ENCODE peak calls at places on chromosomes 6 and 20, in eight cellular contexts. M is HepG2, C is OCI-LY7, Q is cardiac fibroblast, F is heart right ventricle, E is fibroblast of the aortic adventitia, O is AG10803, B is testis. G is an unnamed sample.

GRCh38 chr6:98041072-98041471 is 758.1 kb upstream of the MMS22L start:
- DNase-seq in M (no peak), C (no peak), Q (no peak), F (no peak), E (no peak), O (no peak), B (no peak), G (peak)

GRCh38 chr20:24840121-24840713 is 108.9 kb upstream of the CST7 start:
- DNase-seq in M (no peak), C (no peak), Q (no peak), F (no peak), E (no peak), O (peak), B (no peak), G (no peak)

GRCh38 chr6:83019741-83020140 is 45.9 kb downstream of the UBE3D start:
- DNase-seq in M (no peak), C (no peak), Q (no peak), F (no peak), E (no peak), O (no peak), B (no peak), G (no peak)

GRCh38 chr6:64062960-64063683 is 427.5 kb downstream of the PHF3 start:
- DNase-seq in M (no peak), C (no peak), Q (no peak), F (no peak), E (no peak), O (no peak), B (no peak), G (peak)

GRCh38 chr6:3887150-3887700 is 38.1 kb downstream of the FAM50B start:
- DNase-seq in M (peak), C (no peak), Q (peak), F (peak), E (peak), O (peak), B (peak), G (peak)

GRCh38 chr6:147699637-147700036 is 191.1 kb downstream of the SAMD5 start:
- DNase-seq in M (no peak), C (no peak), Q (peak), F (no peak), E (peak), O (peak), B (no peak), G (peak)

GRCh38 chr20:57432874-57433491 is 41.8 kb downstream of the RBM38 start:
- DNase-seq in M (no peak), C (peak), Q (peak), F (peak), E (peak), O (peak), B (no peak), G (peak)

GRCh38 chr6:74128536-74128935 is 432.5 kb downstream of the CD109 start:
- DNase-seq in M (no peak), C (no peak), Q (no peak), F (no peak), E (no peak), O (peak), B (no peak), G (no peak)

GRCh38 chr20:45311589-45312211 is 3.6 kb upstream of the MATN4 start:
- DNase-seq in M (peak), C (peak), Q (peak), F (no peak), E (peak), O (peak), B (peak), G (peak)

GRCh38 chr20:18032977-18033892 is 24.5 kb downstream of the OVOL2 start:
- DNase-seq in M (peak), C (no peak), Q (no peak), F (no peak), E (no peak), O (no peak), B (no peak), G (no peak)

GRCh38 chr20:47319517-47320252 is 36.8 kb downstream of the ZMYND8 start:
- DNase-seq in M (no peak), C (no peak), Q (peak), F (peak), E (peak), O (peak), B (no peak), G (peak)

GRCh38 chr6:89411269-89412070 is 603 bp downstream of the RRAGD start:
- DNase-seq in M (no peak), C (peak), Q (no peak), F (peak), E (no peak), O (no peak), B (peak), G (no peak)

GRCh38 chr6:29112135-29112534 is 4.3 kb downstream of the OR2J3 start:
- DNase-seq in M (peak), C (peak), Q (no peak), F (no peak), E (no peak), O (no peak), B (no peak), G (no peak)

GRCh38 chr6:168789699-168790098 is 348.7 kb downstream of the SMOC2 start:
- DNase-seq in M (no peak), C (no peak), Q (no peak), F (no peak), E (no peak), O (no peak), B (no peak), G (no peak)

GRCh38 chr6:44699082-44699481 is 311.6 kb downstream of the CDC5L start:
- DNase-seq in M (no peak), C (no peak), Q (peak), F (no peak), E (peak), O (peak), B (no peak), G (no peak)

GRCh38 chr6:132780770-132781371 is 17.6 kb downstream of the SLC18B1 start:
- DNase-seq in M (peak), C (peak), Q (peak), F (no peak), E (peak), O (peak), B (no peak), G (peak)

GRCh38 chr20:18138639-18139583 is 1.2 kb downstream of the KAT14 start:
- DNase-seq in M (peak), C (peak), Q (no peak), F (no peak), E (no peak), O (no peak), B (no peak), G (no peak)

GRCh38 chr20:50794846-50795634 is at the start of gene BCAS4:
- DNase-seq in M (peak), C (peak), Q (peak), F (peak), E (peak), O (peak), B (peak), G (peak)

GRCh38 chr20:8432435-8433148 is 300.5 kb downstream of the PLCB1 start:
- DNase-seq in M (no peak), C (no peak), Q (no peak), F (peak), E (no peak), O (no peak), B (peak), G (no peak)

GRCh38 chr6:53302678-53303360 is 45.9 kb downstream of the ELOVL5 start:
- DNase-seq in M (peak), C (no peak), Q (peak), F (no peak), E (peak), O (peak), B (no peak), G (peak)

GRCh38 chr6:81752969-81753708 is 658 bp upstream of the TENT5A start:
- DNase-seq in M (peak), C (no peak), Q (peak), F (peak), E (peak), O (peak), B (peak), G (peak)

GRCh38 chr20:59825944-59826759 is 107.3 kb downstream of the SYCP2 start:
- DNase-seq in M (no peak), C (no peak), Q (no peak), F (no peak), E (no peak), O (no peak), B (peak), G (no peak)

GRCh38 chr6:134291156-134291555 is 26.8 kb downstream of the SGK1 start:
- DNase-seq in M (no peak), C (no peak), Q (no peak), F (no peak), E (no peak), O (no peak), B (no peak), G (no peak)

GRCh38 chr6:135600086-135600702 is 102.7 kb upstream of the AHI1 start:
- DNase-seq in M (no peak), C (no peak), Q (no peak), F (no peak), E (no peak), O (no peak), B (no peak), G (no peak)

GRCh38 chr20:15836634-15837033 is 736.6 kb downstream of the KIF16B start:
- DNase-seq in M (no peak), C (no peak), Q (no peak), F (no peak), E (no peak), O (peak), B (no peak), G (no peak)

GRCh38 chr20:5316188-5317158 is at the start of gene PROKR2:
- DNase-seq in M (no peak), C (no peak), Q (no peak), F (no peak), E (no peak), O (no peak), B (peak), G (no peak)

GRCh38 chr20:326645-327031 is 1.3 kb downstream of the SOX12 start:
- DNase-seq in M (no peak), C (peak), Q (peak), F (no peak), E (no peak), O (peak), B (no peak), G (no peak)

GRCh38 chr20:47360489-47361267 is 4.2 kb upstream of the ZMYND8 start:
- DNase-seq in M (peak), C (no peak), Q (peak), F (peak), E (peak), O (peak), B (peak), G (peak)

GRCh38 chr6:35919827-35920751 is 809 bp downstream of the SRPK1 start:
- DNase-seq in M (peak), C (peak), Q (peak), F (no peak), E (peak), O (peak), B (peak), G (peak)

GRCh38 chr6:21946298-21946783 is 350.5 kb downstream of the PRL start:
- DNase-seq in M (no peak), C (no peak), Q (peak), F (no peak), E (peak), O (peak), B (no peak), G (peak)

GRCh38 chr6:106885659-106886058 is 88.9 kb downstream of the CD24 start:
- DNase-seq in M (no peak), C (no peak), Q (no peak), F (no peak), E (no peak), O (no peak), B (no peak), G (no peak)

GRCh38 chr20:25345721-25346120 is 44.9 kb downstream of the ABHD12 start:
- DNase-seq in M (no peak), C (no peak), Q (no peak), F (no peak), E (no peak), O (no peak), B (no peak), G (no peak)

GRCh38 chr20:21510414-21510971 is 3.4 kb downstream of the NKX2-2 start:
- DNase-seq in M (no peak), C (no peak), Q (no peak), F (no peak), E (no peak), O (peak), B (no peak), G (no peak)

GRCh38 chr6:144460224-144461095 is 175.3 kb downstream of the UTRN start:
- DNase-seq in M (peak), C (peak), Q (no peak), F (no peak), E (no peak), O (no peak), B (no peak), G (no peak)

GRCh38 chr6:85464722-85465150 is 14.9 kb downstream of the NT5E start:
- DNase-seq in M (no peak), C (no peak), Q (peak), F (no peak), E (peak), O (peak), B (no peak), G (peak)

GRCh38 chr6:35238843-35239289 is 20.7 kb upstream of the ZNF76 start:
- DNase-seq in M (no peak), C (no peak), Q (peak), F (peak), E (peak), O (no peak), B (no peak), G (no peak)

GRCh38 chr6:28353981-28354676 is 4.4 kb downstream of the ZKSCAN3 start:
- DNase-seq in M (no peak), C (peak), Q (peak), F (peak), E (peak), O (peak), B (no peak), G (no peak)

DNA sequence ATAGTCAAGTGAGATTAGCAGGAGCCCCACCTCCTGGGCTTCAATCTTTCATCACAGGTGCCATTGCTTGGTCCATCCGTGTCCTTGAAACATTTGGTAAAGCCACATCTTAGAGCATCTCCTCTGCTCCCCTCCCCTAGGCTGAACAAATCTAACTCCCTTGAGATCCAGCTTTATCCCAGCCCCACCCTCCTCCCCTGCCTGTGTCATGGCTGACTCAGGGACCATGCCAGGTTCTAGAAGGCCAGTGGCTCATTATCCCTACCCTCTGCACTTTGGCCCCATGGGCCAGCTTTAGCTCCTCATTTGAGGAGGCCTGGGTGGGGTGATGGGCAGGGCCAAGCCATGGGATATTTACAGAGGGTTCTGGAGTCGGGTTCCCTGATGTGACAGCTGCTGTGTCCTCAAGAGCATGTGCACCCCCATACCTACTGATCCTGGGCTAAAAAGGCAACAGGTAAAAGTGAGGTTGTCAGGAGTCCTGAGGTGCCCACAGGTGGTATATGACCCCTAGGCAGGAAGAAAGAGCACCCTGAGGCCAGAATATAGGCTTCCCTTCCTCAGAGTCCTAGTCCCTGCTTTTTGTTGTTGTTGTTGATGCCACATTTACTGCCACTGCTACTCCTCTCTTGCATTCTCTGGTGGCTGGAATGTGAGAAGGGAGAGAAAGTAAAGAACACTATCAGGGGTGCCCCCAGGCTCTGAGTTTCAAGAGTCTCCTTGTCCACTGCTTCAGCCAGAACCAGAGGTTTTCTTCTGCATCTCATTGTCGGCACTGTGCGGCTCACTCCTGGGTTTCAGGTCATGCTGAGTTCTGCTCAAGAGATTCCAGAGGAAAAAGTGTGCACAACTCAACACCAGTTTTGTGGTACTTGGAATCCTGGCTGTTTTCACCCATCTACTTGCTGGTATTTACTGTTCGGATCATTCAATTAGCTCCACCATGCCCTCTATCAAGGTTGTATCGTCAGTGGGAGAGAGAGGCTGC is 228.4 kb downstream of the LRFN2 start:
- DNase-seq in M (no peak), C (no peak), Q (no peak), F (no peak), E (no peak), O (no peak), B (no peak), G (no peak)
- TF ChIP-seq CTCF in M (no peak), C (no peak), Q (no peak), F (no peak), E (no peak), O (no peak), B (no peak), G (no peak)

GRCh38 chr6:410555-411395 is 19.2 kb downstream of the IRF4 start:
- DNase-seq in M (no peak), C (no peak), Q (no peak), F (no peak), E (no peak), O (no peak), B (no peak), G (no peak)

GRCh38 chr6:408148-408547 is 16.6 kb downstream of the IRF4 start:
- DNase-seq in M (no peak), C (no peak), Q (no peak), F (no peak), E (no peak), O (no peak), B (no peak), G (no peak)

GRCh38 chr6:409370-409972 is 17.9 kb downstream of the IRF4 start:
- DNase-seq in M (no peak), C (no peak), Q (no peak), F (no peak), E (no peak), O (no peak), B (no peak), G (no peak)

GRCh38 chr6:411402-412145 is 20.0 kb downstream of the IRF4 start:
- DNase-seq in M (no peak), C (no peak), Q (no peak), F (no peak), E (no peak), O (no peak), B (no peak), G (no peak)

GRCh38 chr6:408599-409102 is 17.1 kb downstream of the IRF4 start:
- DNase-seq in M (peak), C (peak), Q (peak), F (peak), E (peak), O (peak), B (no peak), G (peak)
- H3K4me3 ChIP-seq in M (no peak), C (no peak), Q (no peak), F (no peak), E (no peak), O (no peak), B (no peak), G (no peak)

DNA sequence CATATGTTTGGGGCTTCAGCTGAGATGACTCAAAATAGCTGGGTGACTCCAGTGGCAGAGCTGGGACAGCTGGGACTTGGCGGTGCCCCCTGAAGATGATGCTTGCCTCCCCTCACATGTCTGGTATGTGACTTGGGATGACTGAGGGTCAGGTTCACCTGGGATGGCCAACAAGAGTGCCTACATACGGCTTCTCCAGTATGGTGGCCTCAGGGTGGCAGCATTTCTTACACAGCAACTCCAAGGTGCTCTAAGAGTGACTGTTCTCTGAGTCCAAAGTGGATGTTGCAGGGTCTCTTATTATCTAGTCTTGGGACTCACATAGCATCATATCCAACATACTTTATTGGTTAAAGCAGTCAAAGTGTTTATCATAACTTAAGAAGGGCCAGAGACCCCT is 87.8 kb upstream of the CENPW start:
- DNase-seq in M (no peak), C (no peak), Q (no peak), F (no peak), E (no peak), O (no peak), B (no peak), G (no peak)
- TF ChIP-seq CTCF in M (peak), C (peak), Q (no peak), F (no peak), E (no peak), O (no peak), B (no peak), G (no peak)

GRCh38 chr6:105398859-105399258 is 4.0 kb downstream of the PREP start:
- DNase-seq in M (no peak), C (no peak), Q (no peak), F (no peak), E (no peak), O (no peak), B (no peak), G (no peak)

GRCh38 chr6:105402090-105402980 is 547 bp downstream of the PREP start:
- DNase-seq in M (peak), C (peak), Q (peak), F (peak), E (peak), O (peak), B (peak), G (peak)

GRCh38 chr6:105400501-105400900 is 2.4 kb downstream of the PREP start:
- DNase-seq in M (no peak), C (no peak), Q (no peak), F (no peak), E (peak), O (no peak), B (no peak), G (peak)

GRCh38 chr6:105402981-105403935 is at the start of gene PREP:
- DNase-seq in M (peak), C (peak), Q (peak), F (peak), E (peak), O (peak), B (peak), G (peak)

GRCh38 chr6:105401247-105402089 is 1.4 kb downstream of the PREP start:
- DNase-seq in M (no peak), C (no peak), Q (no peak), F (no peak), E (no peak), O (peak), B (no peak), G (peak)
- H3K4me3 ChIP-seq in M (peak), C (peak), Q (peak), F (peak), E (peak), O (peak), B (peak), G (peak)

GRCh38 chr6:56361812-56362211 is 114.4 kb upstream of the COL21A1 start:
- DNase-seq in M (no peak), C (no peak), Q (peak), F (peak), E (peak), O (no peak), B (no peak), G (peak)
- TF ChIP-seq CTCF in M (no peak), C (no peak), Q (no peak), F (no peak), E (no peak), O (no peak), B (no peak), G (no peak)

GRCh38 chr20:31711416-31712111 is 11.1 kb downstream of the BCL2L1 start:
- DNase-seq in M (peak), C (no peak), Q (no peak), F (no peak), E (no peak), O (no peak), B (no peak), G (no peak)

GRCh38 chr20:31715766-31716165 is 6.9 kb downstream of the BCL2L1 start:
- DNase-seq in M (no peak), C (no peak), Q (no peak), F (no peak), E (no peak), O (no peak), B (no peak), G (no peak)

GRCh38 chr20:31712112-31712553 is 10.5 kb downstream of the BCL2L1 start:
- DNase-seq in M (peak), C (no peak), Q (peak), F (peak), E (no peak), O (no peak), B (peak), G (no peak)

GRCh38 chr20:31712564-31713311 is 9.9 kb downstream of the BCL2L1 start:
- DNase-seq in M (peak), C (no peak), Q (peak), F (peak), E (peak), O (peak), B (peak), G (peak)

GRCh38 chr20:31713312-31714049 is 9.2 kb downstream of the BCL2L1 start:
- DNase-seq in M (peak), C (no peak), Q (peak), F (peak), E (peak), O (peak), B (peak), G (peak)
- H3K4me3 ChIP-seq in M (peak), C (no peak), Q (no peak), F (peak), E (peak), O (peak), B (no peak), G (peak)